ENCODE peak calls at places on chromosome 6, in four cellular contexts. One of them, this sample, is unnamed.
A peak's percentile ranks its signal among the peaks of the same experiment; 100 is the strongest.

GRCh38 chr6:35377002-35377401 is 34.6 kb downstream of the PPARD start:
- DNase-seq in transverse colon: no peak
- DNase-seq in SJSA1: peak; percentile 84
- DNase-seq in DND-41: no peak
- DNase-seq in this sample: no peak

GRCh38 chr6:163814494-163815364 is 400.2 kb downstream of the QKI start:
- DNase-seq in DND-41: no peak
- DNase-seq in SJSA1: peak; percentile 33
- DNase-seq in transverse colon: no peak
- DNase-seq in this sample: no peak

GRCh38 chr6:144661101-144661806 is 376.1 kb downstream of the UTRN start:
- DNase-seq in SJSA1: peak; percentile 50
- DNase-seq in DND-41: no peak
- DNase-seq in transverse colon: peak; percentile 79
- DNase-seq in this sample: no peak

GRCh38 chr6:93566285-93566684 is 146.9 kb upstream of the EPHA7 start:
- DNase-seq in DND-41: no peak
- DNase-seq in SJSA1: no peak
- DNase-seq in transverse colon: no peak
- DNase-seq in this sample: no peak

GRCh38 chr6:136582702-136583471 is 32.7 kb upstream of the MAP7 start:
- DNase-seq in DND-41: no peak
- DNase-seq in transverse colon: no peak
- DNase-seq in SJSA1: peak; percentile 37
- DNase-seq in this sample: no peak

GRCh38 chr6:79544939-79545450 is 7.8 kb upstream of the LCA5 start:
- DNase-seq in SJSA1: peak; percentile 96
- DNase-seq in DND-41: no peak
- DNase-seq in transverse colon: peak; percentile 53
- DNase-seq in this sample: no peak

GRCh38 chr6:68559716-68560115 is 75.4 kb upstream of the ADGRB3 start:
- DNase-seq in DND-41: no peak
- DNase-seq in SJSA1: no peak
- DNase-seq in transverse colon: no peak
- DNase-seq in this sample: no peak

GRCh38 chr6:40376113-40376650 is 211.0 kb downstream of the LRFN2 start:
- DNase-seq in SJSA1: no peak
- DNase-seq in DND-41: no peak
- DNase-seq in transverse colon: no peak
- DNase-seq in this sample: no peak

DNA sequence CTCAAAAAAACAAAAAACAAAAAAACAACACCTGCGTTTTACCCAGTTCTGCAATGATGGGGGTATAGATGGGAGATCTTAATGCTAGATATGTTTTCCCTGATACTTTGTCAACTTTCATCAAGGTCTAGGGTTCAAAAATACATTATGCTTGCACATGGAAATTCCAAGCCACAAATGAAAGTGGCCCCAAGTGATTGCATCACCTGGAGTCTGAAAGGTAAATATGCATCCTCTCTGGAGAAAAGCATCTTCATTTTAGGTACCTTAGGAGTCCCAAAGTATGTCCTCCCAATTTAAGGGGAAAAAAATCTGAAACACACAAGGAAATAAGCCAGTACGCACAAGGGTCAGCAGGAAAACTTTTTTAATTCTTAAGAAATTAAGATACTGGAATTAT is 12.6 kb upstream of the ZC3H12D start:
- DNase-seq in DND-41: no peak
- DNase-seq in transverse colon: no peak
- DNase-seq in SJSA1: no peak
- DNase-seq in this sample: no peak
- H3K4me3 ChIP-seq in DND-41: no peak overlapping the region
- H3K4me3 ChIP-seq in transverse colon: no peak overlapping the region
- H3K4me3 ChIP-seq in SJSA1: no peak overlapping the region
- H3K4me3 ChIP-seq in this sample: no peak overlapping the region

GRCh38 chr6:1542764-1543163 is 67.0 kb upstream of the FOXC1 start:
- DNase-seq in DND-41: no peak
- DNase-seq in transverse colon: no peak
- DNase-seq in SJSA1: no peak
- DNase-seq in this sample: no peak

GRCh38 chr6:1544603-1545002 is 65.1 kb upstream of the FOXC1 start:
- DNase-seq in transverse colon: no peak
- DNase-seq in SJSA1: no peak
- DNase-seq in DND-41: no peak
- DNase-seq in this sample: no peak

GRCh38 chr6:1542335-1542734 is 67.4 kb upstream of the FOXC1 start:
- DNase-seq in SJSA1: no peak
- DNase-seq in transverse colon: no peak
- DNase-seq in DND-41: no peak
- DNase-seq in this sample: no peak

GRCh38 chr6:1545654-1546053 is 64.1 kb upstream of the FOXC1 start:
- DNase-seq in SJSA1: no peak
- DNase-seq in transverse colon: no peak
- DNase-seq in DND-41: no peak
- DNase-seq in this sample: no peak

DNA sequence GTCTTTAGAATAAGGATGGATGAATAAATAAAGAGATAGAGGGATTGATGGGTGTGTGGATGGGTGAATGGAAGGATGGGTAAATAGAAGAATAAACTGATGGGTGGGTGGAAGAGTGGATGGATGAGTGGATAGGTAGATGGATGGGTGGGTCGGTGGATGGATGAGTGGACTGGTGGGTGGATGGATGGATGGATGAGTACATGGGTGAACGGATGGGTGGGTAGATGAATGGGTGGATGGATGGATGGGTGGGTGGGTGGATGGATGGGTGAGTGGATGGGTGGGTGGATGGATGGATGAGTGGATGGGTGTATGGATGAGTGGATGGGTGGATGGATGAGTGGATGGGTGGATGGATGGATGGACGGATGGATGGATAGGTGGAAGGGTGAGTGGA is 65.7 kb upstream of the FOXC1 start:
- DNase-seq in SJSA1: no peak
- DNase-seq in DND-41: no peak
- DNase-seq in transverse colon: no peak
- DNase-seq in this sample: no peak
- H3K4me3 ChIP-seq in SJSA1: no peak overlapping the region
- H3K4me3 ChIP-seq in DND-41: no peak overlapping the region
- H3K4me3 ChIP-seq in transverse colon: no peak overlapping the region
- H3K4me3 ChIP-seq in this sample: no peak overlapping the region

GRCh38 chr6:160040527-160041264 is 71.8 kb downstream of the IGF2R start:
- DNase-seq in DND-41: no peak
- DNase-seq in SJSA1: no peak
- DNase-seq in transverse colon: no peak
- DNase-seq in this sample: no peak

GRCh38 chr6:160043784-160044183 is 74.9 kb downstream of the IGF2R start:
- DNase-seq in transverse colon: no peak
- DNase-seq in DND-41: no peak
- DNase-seq in SJSA1: no peak
- DNase-seq in this sample: no peak

GRCh38 chr6:160041608-160042007 is 72.7 kb downstream of the IGF2R start:
- DNase-seq in SJSA1: no peak
- DNase-seq in transverse colon: no peak
- DNase-seq in DND-41: peak; percentile 50
- DNase-seq in this sample: no peak

GRCh38 chr6:160042014-160042773 is 73.3 kb downstream of the IGF2R start:
- DNase-seq in DND-41: no peak
- DNase-seq in transverse colon: no peak
- DNase-seq in SJSA1: no peak
- DNase-seq in this sample: no peak

GRCh38 chr6:160042788-160043301 is 74.0 kb downstream of the IGF2R start:
- DNase-seq in DND-41: no peak
- DNase-seq in SJSA1: peak; percentile 46
- DNase-seq in transverse colon: no peak
- DNase-seq in this sample: no peak
- H3K4me3 ChIP-seq in DND-41: no peak overlapping the region
- H3K4me3 ChIP-seq in SJSA1: no peak overlapping the region
- H3K4me3 ChIP-seq in transverse colon: no peak overlapping the region
- H3K4me3 ChIP-seq in this sample: no peak overlapping the region

GRCh38 chr6:135322427-135323201 is 141.5 kb downstream of the MYB start:
- DNase-seq in DND-41: peak; percentile 77
- DNase-seq in transverse colon: no peak
- DNase-seq in SJSA1: no peak
- DNase-seq in this sample: no peak
- H3K4me3 ChIP-seq in DND-41: peak overlapping the region; percentile 50
- H3K4me3 ChIP-seq in transverse colon: no peak overlapping the region
- H3K4me3 ChIP-seq in SJSA1: no peak overlapping the region
- H3K4me3 ChIP-seq in this sample: no peak overlapping the region

GRCh38 chr6:32941412-32941784 is 570 bp upstream of the HLA-DMB start:
- DNase-seq in transverse colon: peak; percentile 32
- DNase-seq in SJSA1: no peak
- DNase-seq in DND-41: no peak
- DNase-seq in this sample: peak; percentile 33

GRCh38 chr6:32938494-32938893 is 2.3 kb downstream of the HLA-DMB start:
- DNase-seq in transverse colon: no peak
- DNase-seq in SJSA1: no peak
- DNase-seq in DND-41: no peak
- DNase-seq in this sample: no peak

GRCh38 chr6:32943864-32944263 is 3.0 kb upstream of the HLA-DMB start:
- DNase-seq in transverse colon: no peak
- DNase-seq in DND-41: no peak
- DNase-seq in SJSA1: no peak
- DNase-seq in this sample: no peak

GRCh38 chr6:32942555-32942954 is 1.7 kb upstream of the HLA-DMB start:
- DNase-seq in SJSA1: no peak
- DNase-seq in transverse colon: no peak
- DNase-seq in DND-41: no peak
- DNase-seq in this sample: no peak

GRCh38 chr6:32940656-32941411 is at the start of gene HLA-DMB:
- DNase-seq in SJSA1: peak; percentile 30
- DNase-seq in DND-41: no peak
- DNase-seq in transverse colon: peak; percentile 61
- DNase-seq in this sample: no peak
- H3K4me3 ChIP-seq in SJSA1: no peak within 1 kb of the TSS
- H3K4me3 ChIP-seq in DND-41: no peak within 1 kb of the TSS
- H3K4me3 ChIP-seq in transverse colon: peak within 1 kb of the TSS; percentile 7
- H3K4me3 ChIP-seq in this sample: peak within 1 kb of the TSS; percentile 79

GRCh38 chr6:30683137-30683979 is 3.1 kb downstream of the PPP1R18 start:
- DNase-seq in transverse colon: no peak
- DNase-seq in SJSA1: no peak
- DNase-seq in DND-41: peak; percentile 16
- DNase-seq in this sample: no peak

GRCh38 chr6:30679765-30680535 is 6.5 kb downstream of the PPP1R18 start:
- DNase-seq in SJSA1: no peak
- DNase-seq in transverse colon: no peak
- DNase-seq in DND-41: no peak
- DNase-seq in this sample: no peak

GRCh38 chr6:30682181-30683117 is 4.0 kb downstream of the PPP1R18 start:
- DNase-seq in SJSA1: peak; percentile 96
- DNase-seq in DND-41: peak; percentile 96
- DNase-seq in transverse colon: peak; percentile 89
- DNase-seq in this sample: peak; percentile 94

GRCh38 chr6:30683980-30684338 is 2.5 kb downstream of the PPP1R18 start:
- DNase-seq in DND-41: peak; percentile 25
- DNase-seq in transverse colon: no peak
- DNase-seq in SJSA1: no peak
- DNase-seq in this sample: no peak

DNA sequence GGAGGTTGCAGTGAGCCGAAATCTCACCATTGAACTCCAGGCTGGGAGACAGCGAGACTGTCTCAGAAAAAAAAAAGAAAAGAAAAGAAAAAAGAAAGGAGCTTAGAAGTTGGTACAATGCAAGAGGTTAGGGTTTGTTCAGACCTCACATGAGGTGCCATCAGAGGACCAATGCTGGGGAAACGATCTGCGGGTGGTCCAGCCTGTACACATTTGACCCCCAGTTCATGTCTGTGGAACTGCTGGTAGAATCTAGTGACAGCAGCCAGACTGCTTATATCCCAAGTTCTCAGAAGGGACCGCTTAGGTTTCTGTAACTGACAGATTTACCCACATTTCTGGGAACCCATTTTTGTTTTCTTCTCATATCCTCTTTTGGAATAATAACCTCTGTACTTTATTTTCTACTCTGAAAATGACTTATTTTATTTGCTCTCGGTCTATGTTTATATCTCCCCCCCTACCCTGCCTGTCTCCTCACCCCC is 4.7 kb downstream of the PPP1R18 start:
- DNase-seq in transverse colon: no peak
- DNase-seq in SJSA1: no peak
- DNase-seq in DND-41: no peak
- DNase-seq in this sample: no peak
- H3K4me3 ChIP-seq in transverse colon: no peak overlapping the region
- H3K4me3 ChIP-seq in SJSA1: peak overlapping the region; percentile 65
- H3K4me3 ChIP-seq in DND-41: peak overlapping the region; percentile 68
- H3K4me3 ChIP-seq in this sample: peak overlapping the region; percentile 86

GRCh38 chr6:1524040-1524480 is 85.7 kb upstream of the FOXC1 start:
- DNase-seq in SJSA1: peak; percentile 12
- DNase-seq in DND-41: no peak
- DNase-seq in transverse colon: peak; percentile 36
- DNase-seq in this sample: peak; percentile 73
- H3K4me3 ChIP-seq in SJSA1: no peak overlapping the region
- H3K4me3 ChIP-seq in DND-41: no peak overlapping the region
- H3K4me3 ChIP-seq in transverse colon: no peak overlapping the region
- H3K4me3 ChIP-seq in this sample: peak overlapping the region; percentile 43

DNA sequence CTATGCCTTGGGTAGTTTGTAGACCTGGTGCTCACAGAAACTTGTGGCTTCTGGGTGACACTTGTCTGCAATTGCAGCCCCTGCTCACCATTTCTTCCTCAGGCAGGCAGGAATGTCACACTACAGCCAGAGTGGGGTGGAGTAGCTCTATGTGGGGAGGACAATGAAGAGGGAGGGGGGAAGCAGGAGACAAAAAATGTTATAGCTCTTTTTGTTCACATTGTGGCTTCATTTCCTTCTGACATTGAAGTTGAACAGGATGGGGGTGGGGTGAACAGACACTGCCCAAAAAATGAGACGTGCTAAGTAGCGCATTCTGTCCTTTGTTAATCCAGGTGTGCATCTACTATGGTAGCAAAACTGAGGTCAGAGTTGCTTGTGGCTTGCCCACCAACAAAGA is at the start of gene THEMIS:
- DNase-seq in SJSA1: no peak
- DNase-seq in transverse colon: peak; percentile 10
- DNase-seq in DND-41: peak; percentile 73
- DNase-seq in this sample: peak; percentile 55
- H3K4me3 ChIP-seq in SJSA1: no peak within 1 kb of the TSS
- H3K4me3 ChIP-seq in transverse colon: no peak within 1 kb of the TSS
- H3K4me3 ChIP-seq in DND-41: peak within 1 kb of the TSS; percentile 56
- H3K4me3 ChIP-seq in this sample: peak within 1 kb of the TSS; percentile 69

DNA sequence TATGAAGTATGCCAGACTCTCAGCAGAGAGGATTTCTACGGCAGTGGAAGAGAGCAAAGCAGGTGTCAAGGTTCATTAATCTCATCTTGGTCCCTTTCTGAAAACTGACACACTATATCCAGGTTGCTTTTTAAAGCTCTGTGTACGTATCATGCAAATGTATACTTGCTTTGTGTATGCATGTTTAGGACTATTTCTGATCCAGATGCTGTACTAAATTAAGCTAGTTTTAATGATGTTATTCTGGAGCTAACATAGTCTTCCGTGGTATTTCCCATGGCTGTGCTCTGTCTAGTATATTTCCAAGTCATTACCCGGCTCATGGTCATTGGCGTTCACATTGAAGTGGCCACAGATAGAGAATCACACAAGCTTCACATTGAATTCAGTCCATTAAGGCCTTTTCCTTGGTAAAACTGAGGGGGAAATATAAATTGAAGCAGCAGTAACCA is 59.1 kb upstream of the SNX9 start:
- DNase-seq in DND-41: no peak
- DNase-seq in SJSA1: no peak
- DNase-seq in transverse colon: no peak
- DNase-seq in this sample: no peak
- H3K4me3 ChIP-seq in DND-41: peak overlapping the region; percentile 21
- H3K4me3 ChIP-seq in SJSA1: no peak overlapping the region
- H3K4me3 ChIP-seq in transverse colon: no peak overlapping the region
- H3K4me3 ChIP-seq in this sample: peak overlapping the region; percentile 2